ENCODE peak calls at places on chromosome 5, in ten cellular contexts. H is A549, X is fibroblast of lung, C is retinal pigment epithelial cell, B is stomach, Y is upper lobe of right lung, L is cardiac fibroblast, W is fibroblast of the aortic adventitia, J is heart right ventricle, D is cardiac muscle cell. V is an unnamed sample.

GRCh38 chr5:2806176-2806575 is 54.7 kb upstream of the IRX2 start:
- DNase-seq in H (no peak), X (no peak), C (no peak), B (no peak), Y (no peak), L (no peak), W (no peak), J (no peak), D (no peak), V (no peak)

GRCh38 chr5:132753135-132753987 is 6.1 kb downstream of the CCNI2 start:
- DNase-seq in H (no peak), X (no peak), C (no peak), B (peak), Y (no peak), L (no peak), W (no peak), J (no peak), D (no peak), V (no peak)

GRCh38 chr5:115069087-115069968 is 100.4 kb downstream of the TRIM36 start:
- DNase-seq in H (peak), X (peak), C (peak), B (peak), Y (no peak), L (peak), W (peak), J (peak), D (peak), V (peak)

GRCh38 chr5:58127132-58127485 is 332.8 kb downstream of the PLK2 start:
- DNase-seq in H (no peak), X (no peak), C (no peak), B (no peak), Y (no peak), L (no peak), W (no peak), J (no peak), D (no peak), V (no peak)

GRCh38 chr5:178462846-178463245 is 127.3 kb downstream of the COL23A1 start:
- DNase-seq in H (no peak), X (no peak), C (no peak), B (no peak), Y (no peak), L (no peak), W (no peak), J (no peak), D (no peak), V (no peak)

GRCh38 chr5:132481243-132482211 is 9.0 kb downstream of the IRF1 start:
- DNase-seq in H (no peak), X (no peak), C (no peak), B (no peak), Y (peak), L (no peak), W (no peak), J (no peak), D (no peak), V (no peak)

GRCh38 chr5:167642779-167643517 is 648.5 kb upstream of the WWC1 start:
- DNase-seq in H (no peak), X (peak), C (peak), B (no peak), Y (no peak), L (peak), W (peak), J (no peak), D (no peak), V (peak)

GRCh38 chr5:96572864-96573512 is 89.2 kb upstream of the CAST start:
- DNase-seq in H (peak), X (peak), C (no peak), B (no peak), Y (no peak), L (peak), W (peak), J (no peak), D (no peak), V (peak)

GRCh38 chr5:41856644-41857491 is 13.4 kb downstream of the OXCT1 start:
- DNase-seq in H (peak), X (peak), C (no peak), B (no peak), Y (no peak), L (peak), W (peak), J (peak), D (peak), V (peak)

GRCh38 chr5:117833666-117834065 is 1154.7 kb downstream of the DTWD2 start:
- DNase-seq in H (no peak), X (no peak), C (no peak), B (no peak), Y (no peak), L (no peak), W (no peak), J (no peak), D (no peak), V (no peak)

GRCh38 chr5:68886814-68887213 is 207.0 kb upstream of the SLC30A5 start:
- DNase-seq in H (no peak), X (no peak), C (no peak), B (no peak), Y (no peak), L (no peak), W (no peak), J (no peak), D (no peak), V (no peak)

GRCh38 chr5:68883441-68883840 is 210.4 kb upstream of the SLC30A5 start:
- DNase-seq in H (no peak), X (no peak), C (no peak), B (no peak), Y (peak), L (no peak), W (no peak), J (no peak), D (no peak), V (no peak)

GRCh38 chr5:68884144-68884754 is 209.6 kb upstream of the SLC30A5 start:
- DNase-seq in H (no peak), X (no peak), C (no peak), B (no peak), Y (no peak), L (no peak), W (no peak), J (no peak), D (no peak), V (no peak)

GRCh38 chr5:68884893-68885292 is 208.9 kb upstream of the SLC30A5 start:
- DNase-seq in H (peak), X (peak), C (no peak), B (no peak), Y (no peak), L (peak), W (no peak), J (no peak), D (no peak), V (no peak)
- TF ChIP-seq CTCF in H (peak), X (peak), C (peak), B (no peak), Y (peak), L (peak), W (peak), J (peak), D (peak), V (peak)

DNA sequence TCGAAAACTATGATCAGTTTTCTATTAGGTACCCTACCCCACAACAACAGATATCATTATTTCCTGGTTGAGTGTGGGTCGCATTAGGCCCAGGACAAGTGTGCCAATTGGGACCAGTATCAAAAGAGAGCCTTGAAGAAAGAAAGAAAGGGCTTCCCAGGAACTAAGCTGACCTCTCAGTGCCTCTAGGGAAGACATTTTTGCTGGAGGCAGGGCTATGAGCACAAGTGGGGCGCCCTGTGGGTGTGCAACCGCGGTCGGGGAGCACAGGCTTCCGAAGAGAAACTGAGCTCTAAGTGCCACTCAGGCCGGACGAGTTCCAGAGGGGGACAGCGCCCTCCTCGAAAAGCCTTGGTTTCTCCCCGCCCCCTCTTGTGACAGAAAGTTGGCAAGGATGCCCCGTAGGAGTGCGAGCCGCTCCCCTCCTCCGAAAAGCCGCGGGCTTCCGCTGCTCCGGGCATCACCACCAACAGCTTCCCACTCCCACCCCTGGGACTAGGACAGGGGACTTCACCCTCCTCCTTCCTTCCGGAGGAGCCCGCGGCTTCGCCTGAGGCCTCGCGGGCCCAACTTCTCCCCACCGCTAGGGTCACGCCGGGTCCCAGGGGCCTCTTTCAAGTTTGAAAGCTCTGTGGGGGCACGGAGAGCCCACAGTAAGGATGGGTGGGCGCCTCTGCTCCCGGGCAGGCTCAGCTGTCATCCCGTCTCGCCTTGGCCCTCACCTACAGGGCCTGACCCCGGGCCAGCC is 2.0 kb downstream of the NR2F1-AS1 start:
- DNase-seq in H (no peak), X (peak), C (no peak), B (no peak), Y (no peak), L (peak), W (no peak), J (peak), D (no peak), V (peak)
- H3K4me3 ChIP-seq in H (peak), X (peak), C (peak), B (peak), Y (peak), L (peak), W (peak), J (peak), D (peak), V (peak)

GRCh38 chr5:93635991-93636390 is 53.0 kb downstream of the NR2F1 start:
- DNase-seq in H (no peak), X (no peak), C (no peak), B (no peak), Y (no peak), L (no peak), W (no peak), J (no peak), D (no peak), V (no peak)

GRCh38 chr5:93637697-93638096 is 54.7 kb downstream of the NR2F1 start:
- DNase-seq in H (no peak), X (no peak), C (no peak), B (no peak), Y (no peak), L (no peak), W (no peak), J (no peak), D (no peak), V (no peak)

GRCh38 chr5:93626801-93627200 is 43.8 kb downstream of the NR2F1 start:
- DNase-seq in H (no peak), X (no peak), C (no peak), B (no peak), Y (no peak), L (no peak), W (no peak), J (no peak), D (no peak), V (no peak)

GRCh38 chr5:93636850-93637249 is 53.8 kb downstream of the NR2F1 start:
- DNase-seq in H (no peak), X (no peak), C (no peak), B (no peak), Y (no peak), L (no peak), W (no peak), J (no peak), D (no peak), V (no peak)

DNA sequence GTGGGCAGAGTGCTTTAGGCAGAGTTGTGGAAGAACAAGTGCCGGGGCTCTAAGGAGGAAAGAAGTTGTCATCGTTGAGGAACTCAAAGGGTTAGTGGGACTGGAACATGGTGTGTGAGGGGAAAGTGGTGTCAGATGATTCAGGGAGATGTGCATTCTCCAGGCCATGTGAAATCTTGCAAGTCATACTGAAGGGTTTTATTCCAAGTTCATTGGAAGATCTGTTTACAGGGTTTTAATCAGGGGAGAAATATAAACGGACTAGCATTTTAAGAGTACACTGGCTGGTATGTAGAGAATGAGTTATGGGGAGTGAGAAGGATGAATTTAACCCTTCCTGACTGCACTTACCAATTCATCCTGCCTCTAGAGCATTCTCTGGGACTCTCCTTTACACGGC is 49.3 kb downstream of the NR2F1 start:
- DNase-seq in H (no peak), X (no peak), C (no peak), B (no peak), Y (no peak), L (no peak), W (no peak), J (no peak), D (no peak), V (no peak)
- TF ChIP-seq CTCF in H (no peak), X (no peak), C (no peak), B (no peak), Y (no peak), L (no peak), W (no peak), J (no peak), D (no peak), V (no peak)

GRCh38 chr5:4413996-4414395 is 726.1 kb upstream of the ADAMTS16 start:
- DNase-seq in H (no peak), X (no peak), C (no peak), B (no peak), Y (no peak), L (no peak), W (no peak), J (no peak), D (no peak), V (no peak)

GRCh38 chr5:4411664-4412063 is 728.5 kb upstream of the ADAMTS16 start:
- DNase-seq in H (no peak), X (no peak), C (no peak), B (no peak), Y (no peak), L (no peak), W (no peak), J (no peak), D (no peak), V (no peak)

GRCh38 chr5:4410151-4410550 is 730.0 kb upstream of the ADAMTS16 start:
- DNase-seq in H (no peak), X (no peak), C (no peak), B (no peak), Y (no peak), L (no peak), W (no peak), J (no peak), D (no peak), V (no peak)
- H3K4me3 ChIP-seq in H (no peak), X (no peak), C (no peak), B (no peak), Y (no peak), L (no peak), W (no peak), J (no peak), D (no peak), V (no peak)

GRCh38 chr5:109907751-109908150 is 218.0 kb downstream of the MAN2A1 start:
- DNase-seq in H (no peak), X (peak), C (peak), B (no peak), Y (no peak), L (peak), W (peak), J (no peak), D (no peak), V (peak)
- TF ChIP-seq CTCF in H (no peak), X (no peak), C (no peak), B (no peak), Y (no peak), L (no peak), W (no peak), J (no peak), D (no peak), V (no peak)

DNA sequence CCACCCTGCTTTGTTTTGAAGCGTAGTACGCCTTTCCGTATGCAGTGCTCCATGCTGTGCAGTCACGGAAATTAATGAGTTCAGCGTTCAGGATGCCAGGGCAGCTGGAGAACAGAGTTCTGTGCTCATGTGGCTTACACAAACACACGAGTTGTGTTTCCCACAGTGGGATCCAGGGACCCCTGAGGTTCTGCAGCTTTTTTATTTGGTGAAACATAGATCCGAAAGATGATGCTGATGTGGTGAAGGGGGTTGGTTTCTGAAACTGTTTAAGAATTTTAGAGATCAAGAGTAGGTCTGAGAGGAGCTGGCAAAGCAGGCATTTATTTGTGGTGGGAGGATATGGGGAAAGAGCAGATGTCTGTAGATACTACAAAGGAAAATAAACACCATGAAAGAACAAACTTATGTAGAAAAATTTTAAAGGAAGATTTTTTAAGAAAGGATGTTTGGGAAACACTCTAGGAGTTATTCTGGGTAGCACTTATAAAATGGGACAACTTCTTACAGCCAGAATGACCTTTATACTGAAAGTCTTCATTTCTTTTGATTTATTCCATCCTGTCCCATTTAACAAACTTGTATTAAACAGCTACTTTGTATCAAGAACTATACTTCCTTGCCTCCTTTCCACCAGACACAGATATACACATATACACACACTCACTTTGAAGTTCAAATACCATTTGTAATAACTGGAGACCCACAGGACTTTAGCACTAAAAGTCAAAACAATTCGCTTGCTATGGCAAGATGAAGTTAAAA is 52.8 kb downstream of the ITGA1 start:
- DNase-seq in H (no peak), X (peak), C (no peak), B (no peak), Y (no peak), L (peak), W (no peak), J (peak), D (no peak), V (peak)
- H3K4me3 ChIP-seq in H (no peak), X (no peak), C (no peak), B (no peak), Y (no peak), L (no peak), W (no peak), J (peak), D (no peak), V (no peak)

GRCh38 chr5:126777974-126778674 is 1.2 kb downstream of the LMNB1 start:
- DNase-seq in H (peak), X (peak), C (peak), B (peak), Y (peak), L (peak), W (peak), J (peak), D (peak), V (peak)

GRCh38 chr5:126776499-126777256 is at the start of gene LMNB1:
- DNase-seq in H (peak), X (peak), C (peak), B (peak), Y (peak), L (peak), W (peak), J (peak), D (peak), V (peak)

GRCh38 chr5:126778675-126779403 is 1.9 kb downstream of the LMNB1 start:
- DNase-seq in H (no peak), X (peak), C (no peak), B (no peak), Y (no peak), L (no peak), W (no peak), J (no peak), D (no peak), V (no peak)

GRCh38 chr5:126780165-126780827 is 3.4 kb downstream of the LMNB1 start:
- DNase-seq in H (peak), X (peak), C (peak), B (peak), Y (no peak), L (peak), W (peak), J (peak), D (peak), V (peak)

GRCh38 chr5:126777257-126777973 is 479 bp downstream of the LMNB1 start:
- DNase-seq in H (no peak), X (peak), C (peak), B (peak), Y (peak), L (peak), W (peak), J (peak), D (peak), V (peak)
- TF ChIP-seq CTCF in H (peak), X (no peak), C (peak), B (peak), Y (peak), L (no peak), W (peak), J (no peak), D (peak), V (peak)

GRCh38 chr5:33854733-33855151 is 37.0 kb downstream of the ADAMTS12 start:
- DNase-seq in H (no peak), X (peak), C (peak), B (no peak), Y (no peak), L (peak), W (peak), J (peak), D (peak), V (peak)
- H3K4me3 ChIP-seq in H (no peak), X (no peak), C (no peak), B (no peak), Y (no peak), L (no peak), W (no peak), J (no peak), D (no peak), V (no peak)